ENCODE peak calls at places on chromosomes 11 and 22, in ten cellular contexts. One of them, this sample, is unnamed.

GRCh38 chr11:124757320-124757719 is 4.8 kb downstream of the ESAM start:
- DNase-seq in type B pancreatic cell: no peak
- DNase-seq in CD8-positive, alpha-beta T cell: no peak
- DNase-seq in endodermal cell: no peak
- DNase-seq in right lobe of liver: no peak
- DNase-seq in AG09309: no peak
- DNase-seq in fibroblast of pulmonary artery: no peak
- DNase-seq in HFFc6: no peak
- DNase-seq in right atrium auricular region: no peak
- DNase-seq in Calu3: no peak
- DNase-seq in this sample: no peak

GRCh38 chr11:37811349-37811748 is 1213.3 kb upstream of the RAG2 start:
- DNase-seq in type B pancreatic cell: no peak
- DNase-seq in CD8-positive, alpha-beta T cell: no peak
- DNase-seq in endodermal cell: peak; percentile 43
- DNase-seq in right lobe of liver: no peak
- DNase-seq in AG09309: no peak
- DNase-seq in fibroblast of pulmonary artery: no peak
- DNase-seq in HFFc6: no peak
- DNase-seq in right atrium auricular region: no peak
- DNase-seq in Calu3: no peak
- DNase-seq in this sample: no peak

GRCh38 chr11:63022422-63022821 is 6.8 kb upstream of the SLC22A8 start:
- DNase-seq in type B pancreatic cell: no peak
- DNase-seq in CD8-positive, alpha-beta T cell: no peak
- DNase-seq in endodermal cell: no peak
- DNase-seq in right lobe of liver: no peak
- DNase-seq in AG09309: no peak
- DNase-seq in fibroblast of pulmonary artery: no peak
- DNase-seq in HFFc6: no peak
- DNase-seq in right atrium auricular region: peak; percentile 23
- DNase-seq in Calu3: no peak
- DNase-seq in this sample: no peak

GRCh38 chr11:122421684-122422083 is 233.8 kb upstream of the UBASH3B start:
- DNase-seq in type B pancreatic cell: no peak
- DNase-seq in CD8-positive, alpha-beta T cell: no peak
- DNase-seq in endodermal cell: no peak
- DNase-seq in right lobe of liver: no peak
- DNase-seq in AG09309: no peak
- DNase-seq in fibroblast of pulmonary artery: no peak
- DNase-seq in HFFc6: no peak
- DNase-seq in right atrium auricular region: no peak
- DNase-seq in Calu3: no peak
- DNase-seq in this sample: no peak

GRCh38 chr11:118148877-118149276 is 3.7 kb downstream of the SCN4B start:
- DNase-seq in type B pancreatic cell: no peak
- DNase-seq in CD8-positive, alpha-beta T cell: no peak
- DNase-seq in endodermal cell: no peak
- DNase-seq in right lobe of liver: no peak
- DNase-seq in AG09309: no peak
- DNase-seq in fibroblast of pulmonary artery: no peak
- DNase-seq in HFFc6: no peak
- DNase-seq in right atrium auricular region: no peak
- DNase-seq in Calu3: no peak
- DNase-seq in this sample: no peak

GRCh38 chr11:134025086-134025437 is 43.8 kb upstream of the JAM3 start:
- DNase-seq in type B pancreatic cell: no peak
- DNase-seq in CD8-positive, alpha-beta T cell: no peak
- DNase-seq in endodermal cell: no peak
- DNase-seq in right lobe of liver: peak; percentile 35
- DNase-seq in AG09309: no peak
- DNase-seq in fibroblast of pulmonary artery: no peak
- DNase-seq in HFFc6: no peak
- DNase-seq in right atrium auricular region: no peak
- DNase-seq in Calu3: no peak
- DNase-seq in this sample: no peak

GRCh38 chr11:13667245-13667644 is 1.2 kb upstream of the FAR1 start:
- DNase-seq in type B pancreatic cell: no peak
- DNase-seq in CD8-positive, alpha-beta T cell: no peak
- DNase-seq in endodermal cell: no peak
- DNase-seq in right lobe of liver: no peak
- DNase-seq in AG09309: no peak
- DNase-seq in fibroblast of pulmonary artery: no peak
- DNase-seq in HFFc6: peak; percentile 3
- DNase-seq in right atrium auricular region: no peak
- DNase-seq in Calu3: no peak
- DNase-seq in this sample: peak; percentile 24

GRCh38 chr22:41683616-41684015 is 5.1 kb downstream of the SNU13 start:
- DNase-seq in type B pancreatic cell: no peak
- DNase-seq in CD8-positive, alpha-beta T cell: no peak
- DNase-seq in endodermal cell: no peak
- DNase-seq in right lobe of liver: no peak
- DNase-seq in AG09309: no peak
- DNase-seq in fibroblast of pulmonary artery: no peak
- DNase-seq in HFFc6: peak; percentile 82
- DNase-seq in right atrium auricular region: no peak
- DNase-seq in Calu3: no peak
- DNase-seq in this sample: no peak

GRCh38 chr11:121145826-121146225 is 44.8 kb downstream of the TECTA start:
- DNase-seq in type B pancreatic cell: no peak
- DNase-seq in CD8-positive, alpha-beta T cell: no peak
- DNase-seq in endodermal cell: peak; percentile 22
- DNase-seq in right lobe of liver: no peak
- DNase-seq in AG09309: no peak
- DNase-seq in fibroblast of pulmonary artery: no peak
- DNase-seq in HFFc6: no peak
- DNase-seq in right atrium auricular region: no peak
- DNase-seq in Calu3: no peak
- DNase-seq in this sample: no peak

GRCh38 chr22:49632199-49633009 is 195.3 kb downstream of the BRD1 start:
- DNase-seq in type B pancreatic cell: peak; percentile 83
- DNase-seq in CD8-positive, alpha-beta T cell: no peak
- DNase-seq in endodermal cell: peak; percentile 92
- DNase-seq in right lobe of liver: peak; percentile 68
- DNase-seq in AG09309: no peak
- DNase-seq in fibroblast of pulmonary artery: peak; percentile 62
- DNase-seq in HFFc6: no peak
- DNase-seq in right atrium auricular region: no peak
- DNase-seq in Calu3: peak; percentile 80
- DNase-seq in this sample: peak; percentile 28

GRCh38 chr11:130457909-130458729 is 9.7 kb downstream of the ADAMTS15 start:
- DNase-seq in type B pancreatic cell: no peak
- DNase-seq in CD8-positive, alpha-beta T cell: no peak
- DNase-seq in endodermal cell: no peak
- DNase-seq in right lobe of liver: no peak
- DNase-seq in AG09309: no peak
- DNase-seq in fibroblast of pulmonary artery: no peak
- DNase-seq in HFFc6: no peak
- DNase-seq in right atrium auricular region: no peak
- DNase-seq in Calu3: no peak
- DNase-seq in this sample: no peak

GRCh38 chr11:93741882-93742226 is 382 bp downstream of the C11orf54 start:
- DNase-seq in type B pancreatic cell: no peak
- DNase-seq in CD8-positive, alpha-beta T cell: no peak
- DNase-seq in endodermal cell: no peak
- DNase-seq in right lobe of liver: peak; percentile 76
- DNase-seq in AG09309: peak; percentile 17
- DNase-seq in fibroblast of pulmonary artery: peak; percentile 71
- DNase-seq in HFFc6: peak; percentile 50
- DNase-seq in right atrium auricular region: no peak
- DNase-seq in Calu3: peak; percentile 44
- DNase-seq in this sample: peak; percentile 63

GRCh38 chr11:2825886-2826678 is 59.5 kb downstream of the CDKN1C start:
- DNase-seq in type B pancreatic cell: no peak
- DNase-seq in CD8-positive, alpha-beta T cell: no peak
- DNase-seq in endodermal cell: no peak
- DNase-seq in right lobe of liver: peak; percentile 56
- DNase-seq in AG09309: peak; percentile 92
- DNase-seq in fibroblast of pulmonary artery: peak; percentile 97
- DNase-seq in HFFc6: peak; percentile 93
- DNase-seq in right atrium auricular region: peak; percentile 94
- DNase-seq in Calu3: peak; percentile 81
- DNase-seq in this sample: peak; percentile 93

GRCh38 chr11:7667460-7667859 is 5.8 kb downstream of the CYB5R2 start:
- DNase-seq in type B pancreatic cell: no peak
- DNase-seq in CD8-positive, alpha-beta T cell: no peak
- DNase-seq in endodermal cell: no peak
- DNase-seq in right lobe of liver: no peak
- DNase-seq in AG09309: no peak
- DNase-seq in fibroblast of pulmonary artery: no peak
- DNase-seq in HFFc6: no peak
- DNase-seq in right atrium auricular region: no peak
- DNase-seq in Calu3: no peak
- DNase-seq in this sample: no peak

GRCh38 chr11:122776546-122776945 is 61.8 kb upstream of the CRTAM start:
- DNase-seq in type B pancreatic cell: no peak
- DNase-seq in CD8-positive, alpha-beta T cell: no peak
- DNase-seq in endodermal cell: no peak
- DNase-seq in right lobe of liver: no peak
- DNase-seq in AG09309: no peak
- DNase-seq in fibroblast of pulmonary artery: peak; percentile 53
- DNase-seq in HFFc6: no peak
- DNase-seq in right atrium auricular region: no peak
- DNase-seq in Calu3: no peak
- DNase-seq in this sample: peak; percentile 51

GRCh38 chr11:27848423-27848822 is 148.2 kb upstream of the BDNF start:
- DNase-seq in type B pancreatic cell: no peak
- DNase-seq in CD8-positive, alpha-beta T cell: no peak
- DNase-seq in endodermal cell: no peak
- DNase-seq in right lobe of liver: no peak
- DNase-seq in AG09309: no peak
- DNase-seq in fibroblast of pulmonary artery: no peak
- DNase-seq in HFFc6: no peak
- DNase-seq in right atrium auricular region: no peak
- DNase-seq in Calu3: peak; percentile 26
- DNase-seq in this sample: no peak

GRCh38 chr11:9573775-9574555 is 495 bp downstream of the WEE1 start:
- DNase-seq in type B pancreatic cell: no peak
- DNase-seq in CD8-positive, alpha-beta T cell: no peak
- DNase-seq in endodermal cell: no peak
- DNase-seq in right lobe of liver: peak; percentile 60
- DNase-seq in AG09309: no peak
- DNase-seq in fibroblast of pulmonary artery: peak; percentile 13
- DNase-seq in HFFc6: no peak
- DNase-seq in right atrium auricular region: no peak
- DNase-seq in Calu3: no peak
- DNase-seq in this sample: no peak

GRCh38 chr11:3609416-3610265 is 32.2 kb downstream of the ART5 start:
- DNase-seq in type B pancreatic cell: no peak
- DNase-seq in CD8-positive, alpha-beta T cell: no peak
- DNase-seq in endodermal cell: peak; percentile 82
- DNase-seq in right lobe of liver: no peak
- DNase-seq in AG09309: no peak
- DNase-seq in fibroblast of pulmonary artery: peak; percentile 57
- DNase-seq in HFFc6: peak; percentile 13
- DNase-seq in right atrium auricular region: no peak
- DNase-seq in Calu3: peak; percentile 66
- DNase-seq in this sample: peak; percentile 42

GRCh38 chr22:37030560-37031281 is 11.2 kb downstream of the MPST start:
- DNase-seq in type B pancreatic cell: no peak
- DNase-seq in CD8-positive, alpha-beta T cell: no peak
- DNase-seq in endodermal cell: peak; percentile 64
- DNase-seq in right lobe of liver: no peak
- DNase-seq in AG09309: no peak
- DNase-seq in fibroblast of pulmonary artery: no peak
- DNase-seq in HFFc6: no peak
- DNase-seq in right atrium auricular region: no peak
- DNase-seq in Calu3: no peak
- DNase-seq in this sample: no peak
- TF ChIP-seq CTCF in type B pancreatic cell: peak; percentile 24
- TF ChIP-seq CTCF in CD8-positive, alpha-beta T cell: no peak
- TF ChIP-seq CTCF in endodermal cell: peak; percentile 46
- TF ChIP-seq CTCF in right lobe of liver: no peak
- TF ChIP-seq CTCF in AG09309: no peak
- TF ChIP-seq CTCF in fibroblast of pulmonary artery: no peak
- TF ChIP-seq CTCF in HFFc6: no peak
- TF ChIP-seq CTCF in right atrium auricular region: no peak
- TF ChIP-seq CTCF in Calu3: no peak
- TF ChIP-seq CTCF in this sample: no peak

DNA sequence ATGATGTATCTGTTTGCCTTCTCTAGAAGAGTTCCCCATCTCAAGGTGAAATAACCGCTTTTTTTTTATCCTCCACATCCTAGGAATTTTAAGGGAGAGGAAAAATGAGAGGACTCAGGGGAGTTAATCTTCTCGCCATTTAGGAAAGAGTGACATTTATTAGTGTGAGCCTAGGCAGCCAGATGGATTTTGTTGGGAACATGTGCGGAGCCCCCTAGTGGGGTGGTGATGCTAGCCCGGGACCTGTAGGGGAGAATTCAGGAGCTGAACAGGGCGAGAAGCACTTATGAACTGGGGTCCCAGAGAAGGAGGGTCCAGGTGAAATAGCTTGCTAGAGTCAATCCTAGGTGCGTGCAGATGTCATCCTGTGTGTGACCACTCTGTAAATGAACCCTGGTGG is 10.7 kb downstream of the IL17RA start:
- DNase-seq in type B pancreatic cell: no peak
- DNase-seq in CD8-positive, alpha-beta T cell: no peak
- DNase-seq in endodermal cell: peak; percentile 82
- DNase-seq in right lobe of liver: no peak
- DNase-seq in AG09309: no peak
- DNase-seq in fibroblast of pulmonary artery: no peak
- DNase-seq in HFFc6: no peak
- DNase-seq in right atrium auricular region: no peak
- DNase-seq in Calu3: no peak
- DNase-seq in this sample: no peak
- TF ChIP-seq CTCF in type B pancreatic cell: peak; percentile 64
- TF ChIP-seq CTCF in CD8-positive, alpha-beta T cell: no peak
- TF ChIP-seq CTCF in endodermal cell: peak; percentile 84
- TF ChIP-seq CTCF in right lobe of liver: peak; percentile 17
- TF ChIP-seq CTCF in AG09309: peak; percentile 26
- TF ChIP-seq CTCF in fibroblast of pulmonary artery: peak; percentile 41
- TF ChIP-seq CTCF in HFFc6: peak; percentile 61
- TF ChIP-seq CTCF in right atrium auricular region: peak; percentile 42
- TF ChIP-seq CTCF in Calu3: no peak
- TF ChIP-seq CTCF in this sample: peak; percentile 23

GRCh38 chr22:30413745-30414524 is 11.6 kb upstream of the MTFP1 start:
- DNase-seq in type B pancreatic cell: no peak
- DNase-seq in CD8-positive, alpha-beta T cell: no peak
- DNase-seq in endodermal cell: no peak
- DNase-seq in right lobe of liver: no peak
- DNase-seq in AG09309: no peak
- DNase-seq in fibroblast of pulmonary artery: no peak
- DNase-seq in HFFc6: no peak
- DNase-seq in right atrium auricular region: no peak
- DNase-seq in Calu3: no peak
- DNase-seq in this sample: no peak
- TF ChIP-seq CTCF in type B pancreatic cell: no peak
- TF ChIP-seq CTCF in CD8-positive, alpha-beta T cell: no peak
- TF ChIP-seq CTCF in endodermal cell: no peak
- TF ChIP-seq CTCF in right lobe of liver: no peak
- TF ChIP-seq CTCF in AG09309: no peak
- TF ChIP-seq CTCF in fibroblast of pulmonary artery: no peak
- TF ChIP-seq CTCF in HFFc6: no peak
- TF ChIP-seq CTCF in right atrium auricular region: no peak
- TF ChIP-seq CTCF in Calu3: no peak
- TF ChIP-seq CTCF in this sample: no peak

DNA sequence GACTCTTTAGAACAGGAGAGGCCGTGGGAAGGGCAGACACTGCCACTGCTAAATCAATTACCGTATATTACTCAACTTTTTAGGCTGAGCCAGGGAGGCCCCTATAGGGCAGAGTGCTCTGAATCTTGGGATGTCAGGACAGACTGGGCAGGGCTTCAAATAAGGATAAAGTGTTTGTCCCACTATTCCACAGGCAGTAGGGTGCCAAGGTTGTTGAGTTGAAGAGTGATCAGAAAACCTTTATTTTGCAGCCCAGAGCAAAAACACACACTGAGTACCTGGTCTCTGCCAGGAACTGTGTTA is 1.6 kb upstream of the B4GAT1 start:
- DNase-seq in type B pancreatic cell: no peak
- DNase-seq in CD8-positive, alpha-beta T cell: no peak
- DNase-seq in endodermal cell: no peak
- DNase-seq in right lobe of liver: no peak
- DNase-seq in AG09309: no peak
- DNase-seq in fibroblast of pulmonary artery: no peak
- DNase-seq in HFFc6: no peak
- DNase-seq in right atrium auricular region: no peak
- DNase-seq in Calu3: no peak
- DNase-seq in this sample: no peak
- TF ChIP-seq CTCF in type B pancreatic cell: no peak
- TF ChIP-seq CTCF in CD8-positive, alpha-beta T cell: no peak
- TF ChIP-seq CTCF in endodermal cell: no peak
- TF ChIP-seq CTCF in right lobe of liver: no peak
- TF ChIP-seq CTCF in AG09309: no peak
- TF ChIP-seq CTCF in fibroblast of pulmonary artery: no peak
- TF ChIP-seq CTCF in HFFc6: no peak
- TF ChIP-seq CTCF in right atrium auricular region: no peak
- TF ChIP-seq CTCF in Calu3: no peak
- TF ChIP-seq CTCF in this sample: no peak